ENCODE peak calls at places on chromosome 19, in ten cellular contexts. G is PC-3, M is GM23248, W is ovary, H is tibial nerve, X is left ventricle myocardium inferior, Z is dorsolateral prefrontal cortex, V is fibroblast of lung, J is breast epithelium, A is IMR-90. I is an unnamed sample.

GRCh38 chr19:30089086-30089665 is 147.1 kb downstream of the URI1 start:
- DNase-seq in G (no peak), M (no peak), W (no peak), H (no peak), X (no peak), Z (peak; percentile 22), V (no peak), J (no peak), A (no peak), I (no peak)

GRCh38 chr19:21463449-21464105 is 41.8 kb upstream of the ZNF429 start:
- DNase-seq in G (peak; percentile 56), M (no peak), W (peak; percentile 71), H (no peak), X (peak; percentile 42), Z (no peak), V (peak; percentile 64), J (peak; percentile 41), A (no peak), I (peak; percentile 44)

GRCh38 chr19:39413903-39414608 is 1.6 kb downstream of the PLEKHG2 start:
- DNase-seq in G (no peak), M (peak; percentile 44), W (peak; percentile 65), H (no peak), X (no peak), Z (no peak), V (no peak), J (no peak), A (peak; percentile 28), I (peak; percentile 36)

GRCh38 chr19:30665449-30665848 is 293.3 kb downstream of the ZNF536 start:
- DNase-seq in G (no peak), M (no peak), W (no peak), H (no peak), X (no peak), Z (no peak), V (no peak), J (no peak), A (no peak), I (no peak)

GRCh38 chr19:15479391-15480345 is at the start of gene PGLYRP2:
- DNase-seq in G (peak; percentile 48), M (peak; percentile 40), W (no peak), H (no peak), X (no peak), Z (peak; percentile 55), V (no peak), J (peak; percentile 73), A (no peak), I (no peak)

GRCh38 chr19:37114001-37114400 is 35.8 kb downstream of the ZNF420 start:
- DNase-seq in G (no peak), M (no peak), W (no peak), H (no peak), X (no peak), Z (no peak), V (no peak), J (no peak), A (no peak), I (no peak)

GRCh38 chr19:47228937-47229673 is 1.9 kb downstream of the BBC3 start:
- DNase-seq in G (no peak), M (peak; percentile 61), W (no peak), H (no peak), X (no peak), Z (no peak), V (peak; percentile 46), J (peak; percentile 35), A (peak; percentile 61), I (no peak)

GRCh38 chr19:16822648-16823047 is 6.5 kb upstream of the SIN3B start:
- DNase-seq in G (no peak), M (no peak), W (no peak), H (no peak), X (no peak), Z (no peak), V (no peak), J (no peak), A (no peak), I (no peak)

GRCh38 chr19:2170219-2170618 is 6.5 kb downstream of the DOT1L start:
- DNase-seq in G (no peak), M (no peak), W (no peak), H (no peak), X (no peak), Z (no peak), V (no peak), J (no peak), A (no peak), I (no peak)

GRCh38 chr19:2168619-2169424 is 5.1 kb downstream of the DOT1L start:
- DNase-seq in G (peak; percentile 97), M (peak; percentile 99), W (peak; percentile 94), H (peak; percentile 97), X (peak; percentile 97), Z (peak; percentile 84), V (peak; percentile 99), J (peak; percentile 96), A (peak; percentile 99), I (peak; percentile 94)

GRCh38 chr19:2170987-2171348 is 7.2 kb downstream of the DOT1L start:
- DNase-seq in G (no peak), M (no peak), W (no peak), H (no peak), X (no peak), Z (no peak), V (no peak), J (no peak), A (no peak), I (no peak)

GRCh38 chr19:2166741-2167738 is 3.3 kb downstream of the DOT1L start:
- DNase-seq in G (peak; percentile 70), M (peak; percentile 92), W (peak; percentile 87), H (peak; percentile 67), X (peak; percentile 86), Z (peak; percentile 57), V (peak; percentile 78), J (peak; percentile 80), A (peak; percentile 67), I (peak; percentile 85)

DNA sequence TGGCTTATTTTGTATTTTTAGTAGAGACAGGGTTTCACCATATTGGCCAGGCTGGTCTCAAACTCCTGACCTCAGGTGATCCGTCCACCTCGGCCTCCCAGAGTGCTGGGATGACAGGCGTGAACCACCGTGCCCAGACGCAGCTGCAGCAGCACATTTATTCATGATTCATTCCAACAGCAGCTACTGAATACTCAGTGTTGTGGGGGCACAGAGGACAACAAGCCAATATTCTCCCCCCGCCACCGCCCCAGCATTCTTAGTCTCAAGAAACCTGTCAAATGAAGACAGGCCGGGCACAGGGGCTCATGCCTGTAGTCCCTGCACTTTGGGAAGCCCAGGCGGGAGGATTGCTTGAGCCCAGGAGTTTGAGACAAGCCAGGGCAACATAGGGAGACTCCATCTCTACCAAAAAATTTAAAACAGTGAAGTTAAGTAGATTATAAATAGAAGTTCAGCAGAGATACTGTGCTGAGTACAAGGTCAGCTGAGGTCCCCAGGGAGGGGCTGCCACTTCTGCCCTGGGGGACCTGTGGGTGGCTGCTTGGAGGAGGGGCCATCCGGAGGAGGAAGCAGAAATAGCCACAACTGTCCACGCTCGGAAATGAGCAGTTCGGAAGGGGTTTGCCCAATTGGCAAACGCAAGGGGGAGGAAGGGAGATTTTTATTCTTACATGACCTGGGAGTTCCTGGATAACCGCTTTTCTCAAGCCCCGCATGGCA is 4.3 kb downstream of the DOT1L start:
- DNase-seq in G (peak; percentile 23), M (peak; percentile 74), W (no peak), H (no peak), X (peak; percentile 81), Z (no peak), V (peak; percentile 61), J (no peak), A (peak; percentile 44), I (peak; percentile 85)
- H3K27ac ChIP-seq in G (peak overlapping the region; percentile 84), M (peak overlapping the region; percentile 97), W (peak overlapping the region; percentile 9), H (peak overlapping the region; percentile 99), X (peak overlapping the region; percentile 92), Z (peak overlapping the region; percentile 91), V (peak overlapping the region; percentile 88), J (peak overlapping the region; percentile 92), A (peak overlapping the region; percentile 54), I (peak overlapping the region; percentile 94)

DNA sequence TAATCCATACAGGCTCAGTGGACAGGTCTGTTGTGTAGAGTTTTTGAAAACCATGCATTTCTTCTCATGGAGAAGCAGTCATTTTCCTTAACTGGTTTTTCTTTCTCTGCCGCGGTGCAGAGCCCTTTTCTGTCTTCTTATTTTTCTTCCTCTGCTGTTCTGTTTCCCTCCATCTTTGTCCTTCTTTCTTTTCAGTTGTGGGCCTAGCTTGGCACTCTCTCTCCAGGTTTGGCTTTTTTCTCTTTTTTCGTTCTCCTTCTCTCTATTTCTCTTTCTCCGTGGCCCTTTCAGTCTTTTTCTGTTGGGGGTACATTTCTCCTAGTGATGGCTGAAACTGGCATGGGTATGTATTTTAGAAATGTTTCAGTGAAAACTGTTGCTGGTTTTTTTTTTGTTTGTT is 24.1 kb downstream of the NFIX start:
- DNase-seq in G (no peak), M (no peak), W (no peak), H (no peak), X (no peak), Z (no peak), V (no peak), J (no peak), A (no peak), I (no peak)
- H3K27ac ChIP-seq in G (peak overlapping the region; percentile 50), M (peak overlapping the region; percentile 99), W (no peak overlapping the region), H (peak overlapping the region; percentile 92), X (peak overlapping the region; percentile 94), Z (peak overlapping the region; percentile 100), V (peak overlapping the region; percentile 86), J (peak overlapping the region; percentile 97), A (no peak overlapping the region), I (peak overlapping the region; percentile 89)

DNA sequence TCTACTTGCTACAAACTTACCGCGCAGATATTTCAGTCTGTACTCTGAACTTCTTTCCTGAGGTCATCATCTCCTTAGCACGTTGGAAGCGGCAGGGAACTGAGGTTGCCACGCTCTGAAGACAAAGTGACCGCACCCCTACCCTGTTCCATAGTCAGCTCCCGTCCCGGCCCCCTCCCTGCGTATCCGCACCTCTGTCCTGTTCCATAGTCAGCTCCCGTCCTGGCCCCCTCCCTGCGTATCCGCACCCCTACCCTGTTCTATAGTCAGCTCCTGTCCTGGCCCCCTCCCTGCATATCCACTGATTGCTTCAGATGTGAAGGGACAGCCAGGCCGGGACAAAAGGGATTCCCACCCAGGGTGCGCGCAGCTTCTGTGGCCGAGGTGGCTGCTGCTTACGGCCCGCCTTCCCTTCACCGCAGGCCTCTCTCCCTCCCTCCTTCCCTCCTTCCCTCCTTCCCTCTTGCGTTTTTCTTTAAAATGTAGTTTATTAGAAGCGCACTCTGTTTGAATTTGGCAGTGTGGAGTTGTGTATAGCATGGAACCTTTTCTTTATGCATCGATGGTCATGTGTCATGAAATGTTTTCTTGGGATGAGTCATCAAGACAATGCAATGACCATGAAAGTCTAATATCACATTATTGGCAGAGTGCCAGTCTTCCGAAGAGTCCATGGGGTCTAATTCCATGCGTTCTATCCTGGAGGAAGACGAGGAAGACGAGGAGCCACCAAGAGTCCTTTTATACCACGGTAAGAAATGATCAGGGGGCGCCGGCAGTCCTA is 21.9 kb upstream of the NDUFS7 start:
- DNase-seq in G (peak; percentile 49), M (peak; percentile 77), W (no peak), H (no peak), X (no peak), Z (no peak), V (peak; percentile 88), J (no peak), A (peak; percentile 78), I (no peak)
- H3K27ac ChIP-seq in G (no peak overlapping the region), M (peak overlapping the region; percentile 97), W (no peak overlapping the region), H (peak overlapping the region; percentile 80), X (peak overlapping the region; percentile 73), Z (peak overlapping the region; percentile 94), V (peak overlapping the region; percentile 77), J (peak overlapping the region; percentile 83), A (peak overlapping the region; percentile 70), I (peak overlapping the region; percentile 57)

DNA sequence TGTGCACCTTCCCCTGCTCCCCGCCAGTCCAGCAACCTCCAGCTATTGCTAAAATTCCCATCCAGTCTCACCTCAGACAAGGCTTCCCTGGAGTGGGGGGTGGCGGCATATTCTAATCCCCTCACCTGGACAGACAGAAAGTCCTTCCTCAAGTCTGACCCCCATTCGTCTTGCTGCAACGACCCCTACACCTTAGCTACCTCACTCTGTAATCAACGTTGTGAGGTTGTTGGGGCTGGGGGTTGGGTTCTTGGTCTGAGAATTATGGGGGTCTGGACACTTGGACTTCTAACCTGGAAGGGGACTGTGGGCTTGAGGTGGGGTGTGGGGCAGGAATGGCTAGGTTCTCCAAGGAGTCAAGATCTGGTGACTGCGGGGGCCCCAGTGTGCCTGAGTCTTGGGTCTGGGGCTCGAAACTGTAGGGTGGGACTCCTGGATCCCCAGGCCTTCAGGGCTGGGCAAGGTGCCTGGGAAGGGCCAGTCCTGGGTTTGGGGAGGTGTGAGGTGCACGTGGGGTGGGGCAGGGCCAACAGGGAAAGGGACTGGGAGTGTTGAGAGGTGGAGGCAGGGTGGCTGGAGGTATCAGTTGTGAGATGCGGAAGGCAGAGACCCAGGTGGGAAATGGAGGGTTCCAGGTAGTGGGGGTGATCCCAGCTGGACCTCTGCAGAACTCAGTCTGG is 1.3 kb downstream of the FOXA3 start:
- DNase-seq in G (no peak), M (no peak), W (no peak), H (no peak), X (no peak), Z (no peak), V (no peak), J (no peak), A (no peak), I (no peak)
- H3K27ac ChIP-seq in G (no peak overlapping the region), M (no peak overlapping the region), W (no peak overlapping the region), H (no peak overlapping the region), X (no peak overlapping the region), Z (no peak overlapping the region), V (no peak overlapping the region), J (no peak overlapping the region), A (no peak overlapping the region), I (no peak overlapping the region)